ENCODE peak calls at places on chromosomes 6 and 20, in seven cellular contexts. One of them, this sample, is unnamed.

GRCh38 chr20:64079273-64080012 is at the start of gene RGS19:
- DNase-seq in transverse colon: peak
- DNase-seq in A549: peak
- DNase-seq in stomach: peak
- DNase-seq in K562: peak
- DNase-seq in upper lobe of left lung: peak
- DNase-seq in ovary: peak
- DNase-seq in this sample: peak

GRCh38 chr6:28212510-28213212 is 12.4 kb upstream of the ZSCAN9 start:
- DNase-seq in transverse colon: peak
- DNase-seq in A549: peak
- DNase-seq in stomach: no peak
- DNase-seq in K562: peak
- DNase-seq in upper lobe of left lung: peak
- DNase-seq in ovary: no peak
- DNase-seq in this sample: no peak

GRCh38 chr6:44696686-44697085 is 309.2 kb downstream of the CDC5L start:
- DNase-seq in transverse colon: no peak
- DNase-seq in A549: no peak
- DNase-seq in stomach: no peak
- DNase-seq in K562: no peak
- DNase-seq in upper lobe of left lung: no peak
- DNase-seq in ovary: no peak
- DNase-seq in this sample: no peak

GRCh38 chr6:3825851-3826581 is 23.2 kb upstream of the FAM50B start:
- DNase-seq in transverse colon: peak
- DNase-seq in A549: peak
- DNase-seq in stomach: peak
- DNase-seq in K562: no peak
- DNase-seq in upper lobe of left lung: peak
- DNase-seq in ovary: peak
- DNase-seq in this sample: peak

GRCh38 chr6:17907467-17908229 is 79.8 kb downstream of the KIF13A start:
- DNase-seq in transverse colon: peak
- DNase-seq in A549: peak
- DNase-seq in stomach: peak
- DNase-seq in K562: peak
- DNase-seq in upper lobe of left lung: peak
- DNase-seq in ovary: peak
- DNase-seq in this sample: peak

GRCh38 chr20:58028123-58028522 is 200.3 kb downstream of the ANKRD60 start:
- DNase-seq in transverse colon: peak
- DNase-seq in A549: no peak
- DNase-seq in stomach: no peak
- DNase-seq in K562: no peak
- DNase-seq in upper lobe of left lung: no peak
- DNase-seq in ovary: no peak
- DNase-seq in this sample: no peak

GRCh38 chr6:1190361-1190760 is 121.5 kb upstream of the FOXQ1 start:
- DNase-seq in transverse colon: no peak
- DNase-seq in A549: peak
- DNase-seq in stomach: no peak
- DNase-seq in K562: no peak
- DNase-seq in upper lobe of left lung: no peak
- DNase-seq in ovary: no peak
- DNase-seq in this sample: no peak

GRCh38 chr20:48571945-48572589 is 255.7 kb downstream of the PREX1 start:
- DNase-seq in transverse colon: no peak
- DNase-seq in A549: no peak
- DNase-seq in stomach: no peak
- DNase-seq in K562: no peak
- DNase-seq in upper lobe of left lung: no peak
- DNase-seq in ovary: no peak
- DNase-seq in this sample: no peak

GRCh38 chr6:2764610-2765165 is 505 bp upstream of the WRNIP1 start:
- DNase-seq in transverse colon: peak
- DNase-seq in A549: peak
- DNase-seq in stomach: no peak
- DNase-seq in K562: peak
- DNase-seq in upper lobe of left lung: peak
- DNase-seq in ovary: peak
- DNase-seq in this sample: no peak

GRCh38 chr6:168016756-168017525 is 19.5 kb downstream of the KIF25 start:
- DNase-seq in transverse colon: no peak
- DNase-seq in A549: no peak
- DNase-seq in stomach: no peak
- DNase-seq in K562: no peak
- DNase-seq in upper lobe of left lung: no peak
- DNase-seq in ovary: no peak
- DNase-seq in this sample: no peak

GRCh38 chr6:142350309-142350708 is 48.5 kb downstream of the ADGRG6 start:
- DNase-seq in transverse colon: no peak
- DNase-seq in A549: no peak
- DNase-seq in stomach: no peak
- DNase-seq in K562: no peak
- DNase-seq in upper lobe of left lung: no peak
- DNase-seq in ovary: no peak
- DNase-seq in this sample: no peak

GRCh38 chr6:7589221-7589620 is 777 bp upstream of the SNRNP48 start:
- DNase-seq in transverse colon: no peak
- DNase-seq in A549: no peak
- DNase-seq in stomach: no peak
- DNase-seq in K562: no peak
- DNase-seq in upper lobe of left lung: no peak
- DNase-seq in ovary: no peak
- DNase-seq in this sample: no peak

GRCh38 chr6:155078331-155078745 is 83.2 kb downstream of the TIAM2 start:
- DNase-seq in transverse colon: no peak
- DNase-seq in A549: no peak
- DNase-seq in stomach: no peak
- DNase-seq in K562: peak
- DNase-seq in upper lobe of left lung: no peak
- DNase-seq in ovary: peak
- DNase-seq in this sample: no peak

DNA sequence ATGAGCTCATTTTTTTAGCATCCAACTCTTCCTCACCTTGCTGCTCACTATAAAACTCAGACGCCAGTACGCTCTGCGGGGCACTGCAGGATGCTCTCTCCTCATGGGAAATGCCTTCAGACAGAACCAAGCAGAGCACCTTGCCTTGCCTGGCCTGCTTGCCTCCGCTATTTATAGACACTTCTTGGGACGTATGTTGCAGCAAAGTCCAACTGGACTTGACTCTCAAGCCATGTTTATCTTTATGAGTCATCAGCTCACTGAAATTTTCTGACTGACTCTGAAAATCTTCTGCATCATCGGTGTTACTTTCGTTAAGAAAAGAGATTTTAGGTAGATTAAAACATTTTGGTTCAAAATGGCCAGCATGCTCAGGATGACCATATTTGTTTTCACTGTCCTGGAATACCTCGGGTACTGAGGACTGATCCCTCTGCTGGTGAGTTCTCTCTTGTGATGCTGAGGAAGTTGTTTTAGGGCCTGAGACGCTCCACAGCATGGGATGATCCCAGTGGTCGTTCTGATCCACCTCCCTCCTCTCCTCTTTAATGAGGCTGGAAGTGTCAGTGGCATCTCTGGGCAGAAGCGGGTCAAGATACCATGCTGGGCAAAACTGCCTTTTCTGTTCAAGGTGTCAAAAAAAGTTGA is 204.5 kb downstream of the KIF16B start:
- DNase-seq in transverse colon: no peak
- DNase-seq in A549: peak
- DNase-seq in stomach: no peak
- DNase-seq in K562: no peak
- DNase-seq in upper lobe of left lung: no peak
- DNase-seq in ovary: no peak
- DNase-seq in this sample: no peak
- TF ChIP-seq POLR2A in transverse colon: no peak
- TF ChIP-seq POLR2A in A549: no peak
- TF ChIP-seq POLR2A in stomach: no peak
- TF ChIP-seq POLR2A in K562: no peak
- TF ChIP-seq POLR2A in upper lobe of left lung: no peak
- TF ChIP-seq POLR2A in ovary: no peak
- TF ChIP-seq POLR2A in this sample: no peak

GRCh38 chr6:120938164-120938875 is 396.0 kb downstream of the TBC1D32 start:
- DNase-seq in transverse colon: no peak
- DNase-seq in A549: no peak
- DNase-seq in stomach: no peak
- DNase-seq in K562: no peak
- DNase-seq in upper lobe of left lung: no peak
- DNase-seq in ovary: no peak
- DNase-seq in this sample: no peak

GRCh38 chr6:120935908-120936307 is 398.4 kb downstream of the TBC1D32 start:
- DNase-seq in transverse colon: no peak
- DNase-seq in A549: no peak
- DNase-seq in stomach: no peak
- DNase-seq in K562: no peak
- DNase-seq in upper lobe of left lung: no peak
- DNase-seq in ovary: no peak
- DNase-seq in this sample: no peak

GRCh38 chr6:120938876-120939231 is 395.4 kb downstream of the TBC1D32 start:
- DNase-seq in transverse colon: no peak
- DNase-seq in A549: no peak
- DNase-seq in stomach: no peak
- DNase-seq in K562: no peak
- DNase-seq in upper lobe of left lung: no peak
- DNase-seq in ovary: no peak
- DNase-seq in this sample: no peak

DNA sequence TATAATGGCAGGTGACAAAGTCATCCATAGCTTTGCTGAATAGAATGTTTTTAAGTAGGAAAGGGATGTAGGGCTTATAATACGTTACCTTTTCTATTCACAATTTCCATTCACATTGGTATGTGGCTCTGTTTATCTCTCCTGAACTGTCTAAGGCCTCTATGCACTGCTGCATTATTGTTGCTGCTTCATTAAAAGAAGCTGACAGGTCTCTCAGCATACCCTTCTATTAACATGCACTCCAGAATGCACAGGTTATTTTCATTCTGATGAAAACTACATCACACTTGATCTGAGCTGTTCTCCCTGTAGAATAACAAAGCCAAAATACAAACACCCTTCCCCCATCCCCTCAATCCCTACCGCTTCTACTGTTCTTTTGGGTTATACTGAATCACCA is 399.3 kb downstream of the TBC1D32 start:
- DNase-seq in transverse colon: no peak
- DNase-seq in A549: no peak
- DNase-seq in stomach: no peak
- DNase-seq in K562: no peak
- DNase-seq in upper lobe of left lung: no peak
- DNase-seq in ovary: no peak
- DNase-seq in this sample: no peak
- TF ChIP-seq EP300 in transverse colon: no peak
- TF ChIP-seq EP300 in A549: no peak
- TF ChIP-seq EP300 in stomach: no peak
- TF ChIP-seq EP300 in K562: no peak
- TF ChIP-seq EP300 in upper lobe of left lung: no peak
- TF ChIP-seq EP300 in ovary: no peak
- TF ChIP-seq EP300 in this sample: no peak

DNA sequence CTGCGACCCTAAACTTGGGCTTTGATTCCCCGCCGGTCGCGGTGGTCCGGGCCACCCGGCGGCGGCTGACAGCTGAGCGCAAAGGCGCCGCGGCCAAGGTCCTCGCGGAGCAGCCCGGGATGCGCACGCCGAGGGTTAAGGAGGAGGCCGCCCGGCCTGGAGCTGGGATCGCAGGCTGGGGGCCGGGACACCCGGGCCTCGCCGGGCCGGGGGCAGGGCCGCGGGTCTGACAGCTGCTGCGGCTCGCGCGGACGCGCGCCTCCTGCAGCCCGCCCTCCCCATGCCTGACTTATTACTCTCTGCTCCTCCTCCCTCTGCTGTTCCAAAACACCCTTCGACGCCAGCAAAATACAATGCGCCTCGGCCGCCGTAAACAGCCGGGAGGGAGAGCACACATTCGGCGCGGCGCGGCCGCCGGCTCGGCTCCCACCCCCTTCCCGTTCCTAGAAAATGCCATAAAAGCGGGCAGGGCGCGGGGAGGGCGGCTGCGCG is 743 bp downstream of the BACH2 start:
- DNase-seq in transverse colon: peak
- DNase-seq in A549: peak
- DNase-seq in stomach: peak
- DNase-seq in K562: peak
- DNase-seq in upper lobe of left lung: peak
- DNase-seq in ovary: peak
- DNase-seq in this sample: peak
- TF ChIP-seq POLR2A in transverse colon: peak
- TF ChIP-seq POLR2A in A549: no peak
- TF ChIP-seq POLR2A in stomach: no peak
- TF ChIP-seq POLR2A in K562: no peak
- TF ChIP-seq POLR2A in upper lobe of left lung: no peak
- TF ChIP-seq POLR2A in ovary: peak
- TF ChIP-seq POLR2A in this sample: peak

GRCh38 chr6:123497025-123497424 is 139.7 kb downstream of the TRDN start:
- DNase-seq in transverse colon: no peak
- DNase-seq in A549: no peak
- DNase-seq in stomach: no peak
- DNase-seq in K562: no peak
- DNase-seq in upper lobe of left lung: no peak
- DNase-seq in ovary: no peak
- DNase-seq in this sample: no peak
- TF ChIP-seq EP300 in transverse colon: no peak
- TF ChIP-seq EP300 in A549: no peak
- TF ChIP-seq EP300 in stomach: no peak
- TF ChIP-seq EP300 in K562: no peak
- TF ChIP-seq EP300 in upper lobe of left lung: no peak
- TF ChIP-seq EP300 in ovary: no peak
- TF ChIP-seq EP300 in this sample: no peak

GRCh38 chr6:34891296-34891695 is 2.2 kb downstream of the ANKS1A start:
- DNase-seq in transverse colon: no peak
- DNase-seq in A549: no peak
- DNase-seq in stomach: no peak
- DNase-seq in K562: no peak
- DNase-seq in upper lobe of left lung: no peak
- DNase-seq in ovary: no peak
- DNase-seq in this sample: no peak

GRCh38 chr6:34888441-34888820 is 589 bp upstream of the TAF11 start:
- DNase-seq in transverse colon: no peak
- DNase-seq in A549: no peak
- DNase-seq in stomach: no peak
- DNase-seq in K562: no peak
- DNase-seq in upper lobe of left lung: no peak
- DNase-seq in ovary: no peak
- DNase-seq in this sample: no peak

GRCh38 chr6:34890526-34890910 is 1.5 kb downstream of the ANKS1A start:
- DNase-seq in transverse colon: no peak
- DNase-seq in A549: no peak
- DNase-seq in stomach: no peak
- DNase-seq in K562: no peak
- DNase-seq in upper lobe of left lung: no peak
- DNase-seq in ovary: no peak
- DNase-seq in this sample: no peak

GRCh38 chr6:34887753-34888440 is at the start of gene TAF11:
- DNase-seq in transverse colon: peak
- DNase-seq in A549: peak
- DNase-seq in stomach: peak
- DNase-seq in K562: peak
- DNase-seq in upper lobe of left lung: peak
- DNase-seq in ovary: peak
- DNase-seq in this sample: peak

GRCh38 chr6:34888874-34889555 is at the start of gene ANKS1A:
- DNase-seq in transverse colon: peak
- DNase-seq in A549: peak
- DNase-seq in stomach: peak
- DNase-seq in K562: peak
- DNase-seq in upper lobe of left lung: peak
- DNase-seq in ovary: peak
- DNase-seq in this sample: peak
- TF ChIP-seq POLR2A in transverse colon: peak
- TF ChIP-seq POLR2A in A549: peak
- TF ChIP-seq POLR2A in stomach: peak
- TF ChIP-seq POLR2A in K562: peak
- TF ChIP-seq POLR2A in upper lobe of left lung: no peak
- TF ChIP-seq POLR2A in ovary: peak
- TF ChIP-seq POLR2A in this sample: peak